ENCODE peak calls at places on chromosomes 5 and 9, in eight cellular contexts. P, S, O, L, A, T, R and W are unnamed samples.

GRCh38 chr5:108619815-108620214 is 127.9 kb upstream of the FER start:
- DNase-seq in T (no peak), P (no peak), A (no peak), R (no peak), L (no peak), O (no peak), S (no peak), W (no peak)

GRCh38 chr9:131839281-131840084 is 99.6 kb upstream of the RAPGEF1 start:
- DNase-seq in R (peak), T (peak), S (no peak), A (peak), L (no peak), P (peak), O (no peak), W (no peak)

GRCh38 chr9:124248992-124249391 is 8.8 kb upstream of the NEK6 start:
- DNase-seq in A (no peak), T (no peak), O (no peak), S (no peak), L (no peak), R (no peak), P (no peak), W (no peak)

GRCh38 chr5:178463321-178464155 is 126.7 kb downstream of the COL23A1 start:
- DNase-seq in O (peak), R (peak), T (no peak), S (no peak), P (no peak), L (peak), A (no peak), W (no peak)

GRCh38 chr5:140240987-140241706 is 61.8 kb downstream of the PFDN1 start:
- DNase-seq in L (peak), T (peak), S (peak), A (peak), O (peak), R (peak), P (no peak), W (peak)

GRCh38 chr5:8839361-8840055 is 706.4 kb downstream of the SEMA5A start:
- DNase-seq in S (peak), R (no peak), A (no peak), P (no peak), T (no peak), L (peak), O (no peak), W (no peak)

GRCh38 chr5:82167372-82167771 is 110.8 kb downstream of the RPS23 start:
- DNase-seq in R (no peak), P (no peak), A (no peak), S (no peak), O (no peak), T (no peak), L (no peak), W (no peak)

GRCh38 chr9:112059145-112059979 is 115.7 kb downstream of the SUSD1 start:
- DNase-seq in T (peak), P (no peak), A (no peak), S (no peak), R (no peak), L (no peak), O (no peak), W (no peak)